ENCODE peak calls at places on chromosome 11, in nine cellular contexts. S is brain microvascular endothelial cell; L is stimulated activated CD4-positive, alpha-beta T cell treated with anti-CD3 and anti-CD28 coated beads, Interleukin-4, amount 100 ng/mL, for 1 hour; N is pons; Q is iris pigment epithelial cell; F is NCI-H2107; C is GM12865; X is ELR; M is BJ. P is an unnamed sample.

GRCh38 chr11:113457784-113458183 is 17.4 kb downstream of the DRD2 start:
- DNase-seq in N (no peak), M (no peak), Q (no peak), S (no peak), X (no peak), L (no peak), C (no peak), F (no peak), P (no peak)

GRCh38 chr11:79285756-79286155 is 155.1 kb downstream of the TENM4 start:
- DNase-seq in Q (no peak), M (no peak), C (no peak), F (no peak), N (no peak), L (no peak), S (no peak), X (no peak), P (no peak)

GRCh38 chr11:104830080-104830479 is 68.2 kb downstream of the CASP12 start:
- DNase-seq in M (peak), C (no peak), Q (peak), F (no peak), N (no peak), X (peak), S (peak), L (no peak), P (no peak)

GRCh38 chr11:102279641-102280170 is 37.6 kb upstream of the BIRC3 start:
- DNase-seq in L (no peak), S (peak), N (no peak), Q (peak), F (peak), X (peak), C (peak), M (no peak), P (no peak)

GRCh38 chr11:59273008-59273841 is 60.5 kb upstream of the MPEG1 start:
- DNase-seq in S (no peak), N (peak), F (no peak), Q (no peak), C (peak), X (no peak), L (no peak), M (no peak), P (peak)

GRCh38 chr11:29713831-29714320 is 303.0 kb downstream of the KCNA4 start:
- DNase-seq in S (no peak), N (no peak), L (no peak), X (no peak), Q (no peak), C (no peak), F (no peak), M (no peak), P (no peak)

GRCh38 chr11:91261513-91261912 is 963.1 kb upstream of the FAT3 start:
- DNase-seq in X (no peak), F (no peak), N (no peak), M (no peak), L (no peak), S (no peak), C (no peak), Q (no peak), P (no peak)

GRCh38 chr11:119175493-119176077 is 7.1 kb downstream of the NLRX1 start:
- DNase-seq in Q (peak), M (no peak), S (no peak), L (no peak), N (no peak), X (peak), C (no peak), F (no peak), P (no peak)

GRCh38 chr11:128563308-128563707 is 24.1 kb downstream of the ETS1 start:
- DNase-seq in F (no peak), M (no peak), L (no peak), C (no peak), Q (no peak), X (no peak), N (no peak), S (no peak), P (no peak)

GRCh38 chr11:34605481-34606325 is 15.2 kb upstream of the EHF start:
- DNase-seq in S (no peak), N (no peak), F (no peak), M (no peak), L (no peak), C (no peak), X (no peak), Q (no peak), P (no peak)

GRCh38 chr11:122769126-122769780 is 69.0 kb upstream of the CRTAM start:
- DNase-seq in S (peak), C (no peak), Q (peak), N (no peak), X (no peak), L (no peak), F (no peak), M (no peak), P (no peak)

GRCh38 chr11:62142921-62143320 is 19.1 kb downstream of the INCENP start:
- DNase-seq in L (no peak), X (no peak), S (no peak), Q (no peak), C (no peak), N (peak), M (no peak), F (no peak), P (no peak)

GRCh38 chr11:2194877-2195755 is 23.5 kb upstream of the TH start:
- DNase-seq in F (no peak), N (no peak), S (peak), C (peak), X (peak), Q (peak), M (no peak), L (peak), P (peak)

GRCh38 chr11:35216962-35217667 is 78.1 kb downstream of the CD44 start:
- DNase-seq in X (no peak), Q (peak), C (peak), S (no peak), L (no peak), N (no peak), F (no peak), M (no peak), P (peak)

GRCh38 chr11:28153586-28153985 is 45.4 kb downstream of the METTL15 start:
- DNase-seq in N (no peak), M (peak), L (no peak), Q (no peak), X (no peak), F (no peak), C (no peak), S (no peak), P (no peak)

GRCh38 chr11:76808158-76808557 is 25.0 kb downstream of the TSKU start:
- DNase-seq in Q (no peak), F (no peak), M (no peak), L (no peak), X (no peak), C (no peak), N (no peak), S (no peak), P (no peak)

GRCh38 chr11:64607381-64608259 is 16.6 kb downstream of the SLC22A12 start:
- DNase-seq in C (no peak), Q (peak), S (no peak), F (no peak), X (peak), M (no peak), N (no peak), L (no peak), P (no peak)

GRCh38 chr11:69352715-69353325 is 58.9 kb downstream of the MYEOV start:
- DNase-seq in N (no peak), C (no peak), Q (peak), X (peak), L (peak), S (peak), M (peak), F (no peak), P (no peak)

GRCh38 chr11:46920709-46921108 is 2.4 kb upstream of the LRP4 start:
- DNase-seq in F (no peak), X (peak), Q (peak), N (no peak), L (no peak), M (peak), S (peak), C (no peak), P (no peak)

GRCh38 chr11:127000291-127000968 is at the start of gene KIRREL3:
- DNase-seq in X (peak), M (no peak), L (no peak), N (peak), C (no peak), Q (no peak), S (no peak), F (no peak), P (no peak)

GRCh38 chr11:64826578-64827450 is 16.5 kb upstream of the MEN1 start:
- DNase-seq in N (no peak), S (no peak), X (no peak), L (no peak), C (no peak), M (no peak), F (no peak), Q (no peak), P (no peak)

GRCh38 chr11:118156531-118157185 is 4.0 kb upstream of the SCN4B start:
- DNase-seq in L (peak), Q (no peak), N (no peak), C (no peak), S (no peak), X (peak), M (no peak), F (peak), P (no peak)

GRCh38 chr11:68137833-68138232 is 16.6 kb upstream of the CHKA start:
- DNase-seq in S (no peak), N (no peak), L (no peak), F (no peak), C (no peak), Q (no peak), X (no peak), M (no peak), P (no peak)

GRCh38 chr11:121722431-121723256 is 269.9 kb upstream of the SORL1-AS1 start:
- DNase-seq in M (peak), Q (peak), C (no peak), N (peak), F (peak), L (no peak), X (peak), S (peak), P (no peak)

GRCh38 chr11:59263225-59263894 is 50.6 kb upstream of the MPEG1 start:
- DNase-seq in X (no peak), Q (no peak), C (peak), N (no peak), M (no peak), F (no peak), L (no peak), S (no peak), P (peak)

GRCh38 chr11:76770642-76771445 is 12.3 kb upstream of the TSKU start:
- DNase-seq in X (peak), N (no peak), L (no peak), C (peak), M (peak), Q (peak), S (peak), F (no peak), P (no peak)

GRCh38 chr11:78659326-78660319 is 85.0 kb upstream of the NARS2 start:
- DNase-seq in Q (no peak), M (no peak), S (no peak), F (no peak), N (no peak), C (no peak), X (no peak), L (no peak), P (no peak)

GRCh38 chr11:64322925-64323260 is 5.0 kb downstream of the PRDX5 start:
- DNase-seq in L (no peak), M (no peak), C (no peak), N (no peak), F (no peak), X (no peak), Q (no peak), S (no peak), P (no peak)

GRCh38 chr11:12723410-12724297 is 49.4 kb downstream of the TEAD1 start:
- DNase-seq in M (no peak), F (no peak), N (no peak), L (no peak), S (peak), Q (peak), X (peak), C (no peak), P (no peak)

GRCh38 chr11:67194096-67194495 is 72.2 kb upstream of the GRK2 start:
- DNase-seq in N (no peak), X (no peak), C (no peak), M (no peak), L (no peak), F (no peak), S (no peak), Q (no peak), P (no peak)

GRCh38 chr11:70200212-70200844 is 2.8 kb upstream of the FADD start:
- DNase-seq in S (no peak), C (no peak), M (no peak), N (no peak), X (peak), F (no peak), Q (no peak), L (no peak), P (no peak)

GRCh38 chr11:93236741-93237675 is 39.2 kb upstream of the SLC36A4 start:
- DNase-seq in F (no peak), Q (peak), N (peak), L (no peak), S (peak), C (peak), M (no peak), X (peak), P (peak)

GRCh38 chr11:63840356-63841060 is 1.6 kb downstream of the MARK2 start:
- DNase-seq in N (peak), Q (no peak), F (no peak), M (no peak), X (peak), S (no peak), L (no peak), C (peak), P (peak)

GRCh38 chr11:120034881-120035620 is 102.9 kb downstream of the TRIM29 start:
- DNase-seq in Q (no peak), L (no peak), M (no peak), S (no peak), X (no peak), N (no peak), C (no peak), F (peak), P (no peak)

GRCh38 chr11:128289048-128289447 is 298.3 kb downstream of the ETS1 start:
- DNase-seq in X (no peak), S (no peak), L (no peak), N (peak), F (no peak), Q (no peak), M (no peak), C (peak), P (no peak)

P was measured in OCI-LY7.